ENCODE peak calls at places on chromosomes 5 and 9, in ten cellular contexts. L, N, J, V, M, R, U, A, Z and O are unnamed samples.

GRCh38 chr5:123450641-123451421 is 27.6 kb upstream of the CEP120 start:
- DNase-seq in L (peak), N (no peak), J (no peak), V (peak), M (no peak), R (no peak), U (no peak), A (peak), Z (no peak), O (no peak)

GRCh38 chr5:149916317-149917072 is 28.1 kb downstream of the PDE6A start:
- DNase-seq in L (no peak), N (no peak), J (no peak), V (no peak), M (no peak), R (no peak), U (no peak), A (no peak), Z (no peak), O (no peak)

GRCh38 chr5:109394806-109395205 is 15.0 kb downstream of the PJA2 start:
- DNase-seq in L (no peak), N (no peak), J (no peak), V (no peak), M (no peak), R (no peak), U (no peak), A (no peak), Z (no peak), O (no peak)

GRCh38 chr5:135242021-135242480 is 157.0 kb downstream of the MACROH2A1 start:
- DNase-seq in L (no peak), N (no peak), J (no peak), V (no peak), M (peak), R (peak), U (no peak), A (peak), Z (no peak), O (no peak)

GRCh38 chr9:126667190-126668055 is 53.7 kb downstream of the LMX1B start:
- DNase-seq in L (no peak), N (no peak), J (no peak), V (peak), M (no peak), R (no peak), U (no peak), A (no peak), Z (no peak), O (no peak)

GRCh38 chr5:32083981-32084430 is 90.1 kb downstream of the GOLPH3 start:
- DNase-seq in L (no peak), N (no peak), J (no peak), V (no peak), M (no peak), R (no peak), U (no peak), A (no peak), Z (no peak), O (no peak)

GRCh38 chr5:17343675-17344074 is 126.2 kb downstream of the BASP1 start:
- DNase-seq in L (peak), N (no peak), J (no peak), V (peak), M (no peak), R (no peak), U (no peak), A (peak), Z (peak), O (no peak)

GRCh38 chr9:101465330-101465915 is 29.8 kb upstream of the ALDOB start:
- DNase-seq in L (peak), N (no peak), J (peak), V (no peak), M (no peak), R (peak), U (no peak), A (peak), Z (peak), O (no peak)

GRCh38 chr5:170747851-170748250 is 35.7 kb upstream of the GABRP start:
- DNase-seq in L (no peak), N (no peak), J (no peak), V (no peak), M (no peak), R (peak), U (no peak), A (no peak), Z (no peak), O (no peak)

GRCh38 chr9:125341566-125341965 is 79.9 kb downstream of the GAPVD1 start:
- DNase-seq in L (no peak), N (no peak), J (no peak), V (peak), M (no peak), R (no peak), U (no peak), A (no peak), Z (no peak), O (no peak)

GRCh38 chr5:79030663-79031480 is 38.6 kb downstream of the DMGDH start:
- DNase-seq in L (no peak), N (no peak), J (no peak), V (no peak), M (no peak), R (no peak), U (no peak), A (no peak), Z (no peak), O (no peak)

GRCh38 chr5:115487750-115488149 is 56.8 kb downstream of the FEM1C start:
- DNase-seq in L (no peak), N (peak), J (no peak), V (no peak), M (no peak), R (no peak), U (no peak), A (no peak), Z (no peak), O (no peak)

GRCh38 chr9:77449177-77450092 is 198.7 kb downstream of the GNA14 start:
- DNase-seq in L (peak), N (no peak), J (no peak), V (no peak), M (no peak), R (no peak), U (no peak), A (no peak), Z (no peak), O (no peak)

GRCh38 chr5:90792725-90793124 is 234.1 kb downstream of the ADGRV1 start:
- DNase-seq in L (peak), N (no peak), J (no peak), V (no peak), M (no peak), R (no peak), U (no peak), A (peak), Z (no peak), O (no peak)

GRCh38 chr9:23308114-23308513 is 517.9 kb downstream of the ELAVL2 start:
- DNase-seq in L (no peak), N (no peak), J (no peak), V (no peak), M (no peak), R (no peak), U (no peak), A (no peak), Z (no peak), O (no peak)

GRCh38 chr5:96509721-96510383 is 76.8 kb upstream of the PCSK1 start:
- DNase-seq in L (peak), N (no peak), J (no peak), V (no peak), M (no peak), R (no peak), U (no peak), A (peak), Z (peak), O (no peak)

GRCh38 chr5:149420509-149421371 is 41.6 kb upstream of the IL17B start:
- DNase-seq in L (peak), N (no peak), J (no peak), V (no peak), M (peak), R (no peak), U (no peak), A (no peak), Z (peak), O (no peak)

GRCh38 chr5:88715503-88715902 is 167.5 kb downstream of the MEF2C start:
- DNase-seq in L (no peak), N (no peak), J (no peak), V (no peak), M (no peak), R (no peak), U (no peak), A (no peak), Z (no peak), O (no peak)

GRCh38 chr9:22047596-22047995 is 38.5 kb upstream of the CDKN2B start:
- DNase-seq in L (no peak), N (no peak), J (no peak), V (no peak), M (no peak), R (no peak), U (no peak), A (no peak), Z (no peak), O (no peak)

GRCh38 chr5:132378580-132378979 is 9.1 kb downstream of the SLC22A5 start:
- DNase-seq in L (peak), N (no peak), J (no peak), V (no peak), M (no peak), R (no peak), U (no peak), A (no peak), Z (no peak), O (no peak)

GRCh38 chr5:35373196-35373696 is 143.0 kb upstream of the PRLR start:
- DNase-seq in L (no peak), N (no peak), J (no peak), V (no peak), M (no peak), R (no peak), U (no peak), A (no peak), Z (no peak), O (no peak)

GRCh38 chr9:119758990-119759389 is 389.8 kb upstream of the BRINP1 start:
- DNase-seq in L (no peak), N (no peak), J (no peak), V (no peak), M (no peak), R (no peak), U (no peak), A (no peak), Z (no peak), O (no peak)

GRCh38 chr5:137735531-137736284 is at the start of gene KLHL3:
- DNase-seq in L (peak), N (no peak), J (peak), V (peak), M (no peak), R (peak), U (peak), A (no peak), Z (no peak), O (no peak)

GRCh38 chr5:154288145-154288544 is 97.6 kb downstream of the GALNT10 start:
- DNase-seq in L (peak), N (no peak), J (no peak), V (no peak), M (no peak), R (peak), U (no peak), A (no peak), Z (no peak), O (no peak)

GRCh38 chr5:157049605-157050004 is 9.3 kb downstream of the HAVCR1 start:
- DNase-seq in L (no peak), N (no peak), J (no peak), V (no peak), M (no peak), R (no peak), U (no peak), A (no peak), Z (peak), O (no peak)

GRCh38 chr5:156137482-156137881 is 189.5 kb upstream of the SGCD start:
- DNase-seq in L (no peak), N (no peak), J (no peak), V (no peak), M (no peak), R (no peak), U (no peak), A (no peak), Z (no peak), O (no peak)

GRCh38 chr5:180424094-180424493 is 70.1 kb upstream of the CNOT6 start:
- DNase-seq in L (no peak), N (no peak), J (no peak), V (no peak), M (peak), R (no peak), U (no peak), A (peak), Z (no peak), O (no peak)

GRCh38 chr9:38761999-38762398 is 42.1 kb upstream of the FAM240B start:
- DNase-seq in L (no peak), N (no peak), J (no peak), V (no peak), M (no peak), R (peak), U (no peak), A (no peak), Z (no peak), O (no peak)

GRCh38 chr9:101625871-101626270 is 31.1 kb upstream of the PPP3R2 start:
- DNase-seq in L (peak), N (no peak), J (no peak), V (no peak), M (no peak), R (no peak), U (no peak), A (peak), Z (no peak), O (no peak)

GRCh38 chr5:167950126-167950721 is 341.2 kb upstream of the WWC1 start:
- DNase-seq in L (peak), N (no peak), J (no peak), V (no peak), M (no peak), R (no peak), U (no peak), A (no peak), Z (peak), O (no peak)

GRCh38 chr5:95530441-95530840 is 24.3 kb downstream of the SKIC3 start:
- DNase-seq in L (peak), N (no peak), J (no peak), V (no peak), M (no peak), R (no peak), U (no peak), A (peak), Z (no peak), O (no peak)

GRCh38 chr5:128084228-128085167 is 932 bp downstream of the SLC12A2 start:
- DNase-seq in L (peak), N (peak), J (peak), V (no peak), M (peak), R (peak), U (peak), A (peak), Z (no peak), O (no peak)

GRCh38 chr5:170478306-170478705 is 25.5 kb upstream of the KCNIP1 start:
- DNase-seq in L (no peak), N (no peak), J (no peak), V (no peak), M (no peak), R (no peak), U (no peak), A (no peak), Z (no peak), O (no peak)

GRCh38 chr9:76441551-76442322 is 17.2 kb upstream of the GCNT1 start:
- DNase-seq in L (peak), N (peak), J (no peak), V (no peak), M (no peak), R (no peak), U (no peak), A (peak), Z (no peak), O (no peak)

GRCh38 chr5:41835625-41836024 is 34.6 kb downstream of the OXCT1 start:
- DNase-seq in L (peak), N (no peak), J (peak), V (no peak), M (peak), R (peak), U (no peak), A (peak), Z (peak), O (no peak)